ENCODE peak calls at places on chromosomes 4 and X, in four cellular contexts. N is Panc1, A is GM13976, D is right atrium auricular region. I is an unnamed sample.

GRCh38 chrX:130055103-130055502 is 55.2 kb downstream of the ELF4 start:
- DNase-seq in D (peak; percentile 63), A (no peak), N (no peak), I (no peak)

GRCh38 chr4:48909697-48910096 is 3.1 kb upstream of the OCIAD2 start:
- DNase-seq in A (no peak), N (peak; percentile 88), D (no peak), I (no peak)

GRCh38 chrX:71102292-71102691 is 4.2 kb downstream of the CXorf65 start:
- DNase-seq in N (no peak), A (no peak), D (no peak), I (no peak)

GRCh38 chrX:41184312-41184711 is 99.1 kb downstream of the USP9X start:
- DNase-seq in D (no peak), N (no peak), A (peak; percentile 23), I (no peak)

GRCh38 chr4:158968961-158969360 is 133.9 kb upstream of the RAPGEF2 start:
- DNase-seq in N (no peak), D (no peak), A (no peak), I (no peak)

GRCh38 chrX:140480765-140481164 is 24.1 kb downstream of the SOX3 start:
- DNase-seq in A (no peak), D (no peak), N (no peak), I (no peak)

GRCh38 chr4:37381040-37381668 is 136.6 kb downstream of the NWD2 start:
- DNase-seq in A (no peak), D (no peak), N (no peak), I (no peak)

GRCh38 chr4:127219247-127219646 is 413.5 kb upstream of the INTU start:
- DNase-seq in D (no peak), N (no peak), A (no peak), I (no peak)

GRCh38 chrX:102849396-102849795 is 87.7 kb upstream of the RAB40AL start:
- DNase-seq in N (no peak), D (no peak), A (no peak), I (no peak)

GRCh38 chr4:21380861-21381260 is 567.7 kb downstream of the KCNIP4 start:
- DNase-seq in N (no peak), A (no peak), D (no peak), I (no peak)

GRCh38 chrX:44227981-44228380 is 115.5 kb downstream of the EFHC2 start:
- DNase-seq in A (no peak), N (no peak), D (no peak), I (no peak)

GRCh38 chrX:39859991-39860861 is 237.5 kb downstream of the BCOR start:
- DNase-seq in A (peak; percentile 74), D (peak; percentile 61), N (no peak), I (peak; percentile 65)

GRCh38 chr4:40466789-40467188 is 131.7 kb downstream of the CHRNA9 start:
- DNase-seq in A (peak; percentile 33), N (no peak), D (no peak), I (peak; percentile 6)

GRCh38 chr4:40247350-40247749 is 50.5 kb downstream of the RHOH start:
- DNase-seq in D (no peak), A (no peak), N (no peak), I (no peak)

GRCh38 chr4:127124919-127125318 is 507.8 kb upstream of the INTU start:
- DNase-seq in D (no peak), N (no peak), A (no peak), I (no peak)

GRCh38 chr4:113435893-113436292 is 325.6 kb downstream of the CAMK2D start:
- DNase-seq in N (no peak), D (peak; percentile 83), A (no peak), I (no peak)

GRCh38 chr4:89113415-89113814 is 2.1 kb downstream of the TIGD2 start:
- DNase-seq in N (no peak), A (no peak), D (no peak), I (no peak)

GRCh38 chr4:38765391-38765790 is 17.4 kb downstream of the TLR10 start:
- DNase-seq in A (no peak), D (no peak), N (no peak), I (no peak)

GRCh38 chrX:103066606-103067005 is 2.6 kb upstream of the BEX1 start:
- DNase-seq in D (no peak), A (no peak), N (no peak), I (no peak)

GRCh38 chrX:131938749-131939148 is 84.4 kb upstream of the STK26 start:
- DNase-seq in D (no peak), N (no peak), A (no peak), I (no peak)
- TF ChIP-seq CTCF in D (no peak), N (no peak), A (no peak), I (no peak)

DNA sequence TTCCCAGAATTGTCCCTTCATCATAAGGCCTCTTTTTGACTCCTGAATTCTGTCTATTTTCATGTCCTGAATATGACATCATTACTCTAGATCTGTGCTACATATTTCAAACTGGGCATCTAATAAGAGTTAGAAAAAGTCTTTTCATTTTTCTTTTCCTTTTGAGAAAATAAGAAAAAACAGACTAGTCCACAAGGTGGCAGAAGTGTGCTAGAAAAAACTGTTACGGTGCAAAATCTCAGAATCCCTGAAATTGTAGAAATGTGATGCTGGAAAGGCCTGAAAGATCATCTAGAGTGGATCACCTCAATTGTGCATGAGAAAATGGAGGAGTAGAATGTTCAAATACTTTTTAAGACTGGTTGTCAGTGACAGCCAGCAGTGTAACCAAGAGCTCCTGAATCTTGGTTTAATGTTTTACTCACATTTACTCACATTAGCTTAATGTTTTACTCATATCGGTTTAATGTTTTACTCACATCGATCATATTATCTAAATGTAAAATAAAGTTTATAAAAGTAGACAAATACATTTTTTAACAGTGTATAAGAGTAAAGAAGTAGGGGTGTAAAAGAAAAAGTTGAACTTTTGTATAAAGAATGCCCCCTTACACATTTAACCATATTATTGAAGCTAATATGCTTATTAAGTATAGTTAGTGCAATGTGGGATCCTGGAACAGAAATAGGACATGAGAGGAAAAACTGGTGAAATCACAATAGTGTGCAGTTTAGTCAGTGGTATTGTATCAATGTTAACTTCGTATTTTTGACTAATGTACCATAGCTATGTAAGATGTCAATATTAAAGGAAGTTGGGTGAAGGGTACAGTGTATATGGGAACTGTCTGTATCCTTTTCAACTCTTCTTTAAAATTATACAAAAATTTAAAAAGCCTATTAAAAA is 15.2 kb downstream of the ASB11 start:
- DNase-seq in A (peak; percentile 23), N (no peak), D (no peak), I (peak; percentile 7)
- TF ChIP-seq CTCF in A (no peak), N (peak; percentile 55), D (peak; percentile 18), I (no peak)

DNA sequence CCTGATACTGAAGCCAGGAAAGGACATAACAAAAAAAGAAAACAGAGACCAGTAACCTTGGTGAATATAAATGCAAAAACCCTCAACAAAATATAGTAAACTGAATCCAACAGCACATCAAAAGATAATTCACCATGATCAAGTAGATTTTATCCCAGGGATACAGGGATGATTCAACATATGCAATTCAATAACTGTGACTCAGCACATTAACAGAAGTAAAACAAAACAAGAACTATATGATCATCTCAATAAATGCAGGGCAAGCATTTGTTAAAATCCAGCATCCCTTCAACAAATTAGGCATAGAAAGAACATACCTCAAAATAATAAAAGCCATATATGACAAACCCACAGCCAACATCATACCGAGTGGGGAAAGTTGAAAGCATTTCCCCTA is 112.0 kb downstream of the HHIP start:
- DNase-seq in D (no peak), N (no peak), A (no peak), I (no peak)
- TF ChIP-seq CTCF in D (no peak), N (no peak), A (no peak), I (no peak)

GRCh38 chr4:76637704-76638361 is 202.8 kb downstream of the SHROOM3 start:
- DNase-seq in N (no peak), D (no peak), A (no peak), I (no peak)

GRCh38 chr4:76640252-76640925 is 205.4 kb downstream of the SHROOM3 start:
- DNase-seq in D (no peak), A (no peak), N (no peak), I (no peak)

GRCh38 chr4:76641758-76642157 is 206.7 kb downstream of the SHROOM3 start:
- DNase-seq in D (no peak), N (no peak), A (no peak), I (no peak)

GRCh38 chr4:76641351-76641750 is 206.3 kb downstream of the SHROOM3 start:
- DNase-seq in N (no peak), D (no peak), A (no peak), I (no peak)

GRCh38 chr4:76639292-76639691 is 204.3 kb downstream of the SHROOM3 start:
- DNase-seq in D (no peak), N (no peak), A (no peak), I (no peak)
- TF ChIP-seq CTCF in D (no peak), N (no peak), A (no peak), I (no peak)

GRCh38 chr4:988726-989721 is 2.2 kb downstream of the IDUA start:
- DNase-seq in D (no peak), A (no peak), N (no peak), I (no peak)

GRCh38 chr4:986428-986948 is 356 bp upstream of the IDUA start:
- DNase-seq in N (no peak), D (no peak), A (no peak), I (no peak)

GRCh38 chr4:987689-988513 is 1.1 kb downstream of the IDUA start:
- DNase-seq in N (no peak), A (no peak), D (no peak), I (no peak)

GRCh38 chr4:985123-985830 is 1.6 kb upstream of the IDUA start:
- DNase-seq in A (peak; percentile 79), D (peak; percentile 76), N (no peak), I (peak; percentile 87)

DNA sequence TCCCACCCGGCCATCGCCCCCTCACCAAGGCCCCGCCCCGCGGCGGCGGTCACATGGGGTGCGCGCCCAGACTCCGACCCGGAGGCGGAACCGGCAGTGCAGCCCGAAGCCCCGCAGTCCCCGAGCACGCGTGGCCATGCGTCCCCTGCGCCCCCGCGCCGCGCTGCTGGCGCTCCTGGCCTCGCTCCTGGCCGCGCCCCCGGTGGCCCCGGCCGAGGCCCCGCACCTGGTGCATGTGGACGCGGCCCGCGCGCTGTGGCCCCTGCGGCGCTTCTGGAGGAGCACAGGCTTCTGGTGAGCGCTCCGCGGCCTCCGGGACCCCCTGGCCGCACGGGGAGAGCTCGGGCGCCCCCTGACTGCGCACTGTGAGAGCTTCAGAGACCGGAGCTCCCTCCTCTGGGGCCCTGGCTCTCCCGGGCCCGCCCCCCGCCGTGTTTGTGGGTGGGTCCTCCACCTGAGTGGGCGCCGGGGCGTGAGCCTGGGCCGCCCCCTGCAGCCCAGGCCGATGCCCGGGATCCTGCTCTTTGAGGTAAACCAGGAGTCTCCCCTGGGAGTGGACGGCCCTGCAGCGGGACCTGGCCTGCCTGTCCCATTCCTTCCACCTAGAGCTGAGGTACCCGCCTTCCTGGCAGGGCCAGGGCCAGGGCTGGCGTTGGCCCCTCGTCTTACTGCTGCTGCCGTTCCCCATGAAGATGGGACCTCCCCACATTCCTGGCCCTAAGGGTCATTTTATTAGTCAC is at the start of gene IDUA:
- DNase-seq in A (peak; percentile 95), D (peak; percentile 77), N (no peak), I (peak; percentile 96)
- TF ChIP-seq CTCF in A (peak; percentile 66), D (peak; percentile 25), N (peak; percentile 82), I (peak; percentile 16)

I was measured in GM20000.